ENCODE peak calls at places on chromosome 10, in nine cellular contexts. D, T, R, Y, L, U, S, W and V are unnamed samples. For H3K27me3, the result is how much of the 10 kb centered on the place peaks cover.

GRCh38 chr10:126500185-126500584 is 111.9 kb upstream of the ADAM12 start:
- DNase-seq in S (no peak), T (no peak), Y (no peak), R (no peak), L (no peak), D (no peak), W (no peak), U (no peak), V (no peak)

GRCh38 chr10:49539320-49539885 is 482 bp upstream of the ERCC6 start:
- DNase-seq in D (peak), Y (no peak), T (peak), S (peak), R (peak), U (peak), W (peak), L (peak), V (no peak)

GRCh38 chr10:21625623-21626229 is 91.7 kb downstream of the MLLT10 start:
- DNase-seq in Y (no peak), T (no peak), W (no peak), S (no peak), D (no peak), L (no peak), R (no peak), U (no peak), V (no peak)

GRCh38 chr10:3538850-3539531 is 246.0 kb downstream of the KLF6 start:
- DNase-seq in T (peak), U (peak), L (peak), R (no peak), Y (no peak), S (no peak), D (peak), W (peak), V (peak)

GRCh38 chr10:72274213-72274729 is 547 bp downstream of the DDIT4 start:
- DNase-seq in Y (no peak), T (no peak), R (no peak), L (peak), W (no peak), S (no peak), D (no peak), U (peak), V (peak)

GRCh38 chr10:72426982-72427381 is 72.3 kb upstream of the DNAJB12 start:
- DNase-seq in D (no peak), S (peak), T (no peak), L (no peak), U (no peak), W (no peak), Y (no peak), R (no peak), V (no peak)

GRCh38 chr10:4006051-4006450 is 221.0 kb upstream of the KLF6 start:
- DNase-seq in D (no peak), L (no peak), W (no peak), R (no peak), S (no peak), Y (no peak), T (no peak), U (no peak), V (no peak)

GRCh38 chr10:131166486-131166885 is 145.0 kb downstream of the TCERG1L start:
- DNase-seq in D (no peak), W (no peak), R (no peak), S (no peak), U (no peak), Y (no peak), T (no peak), L (no peak), V (no peak)

GRCh38 chr10:129161184-129161583 is 305.9 kb upstream of the MGMT start:
- DNase-seq in R (no peak), W (peak), D (no peak), T (no peak), L (peak), U (no peak), Y (no peak), S (no peak), V (no peak)

GRCh38 chr10:80612261-80612660 is 74.6 kb downstream of the SH2D4B start:
- DNase-seq in U (no peak), D (no peak), L (no peak), S (no peak), Y (no peak), T (no peak), W (no peak), R (no peak), V (peak)

GRCh38 chr10:32273326-32273725 is 73.6 kb downstream of the EPC1 start:
- DNase-seq in T (no peak), W (no peak), L (no peak), Y (no peak), D (no peak), S (no peak), R (no peak), U (no peak), V (no peak)

GRCh38 chr10:11720260-11720741 is 21.9 kb upstream of the ECHDC3 start:
- DNase-seq in Y (no peak), S (no peak), D (no peak), L (no peak), T (no peak), U (no peak), W (no peak), R (no peak), V (no peak)

GRCh38 chr10:51832652-51833383 is 133.4 kb upstream of the CSTF2T start:
- DNase-seq in L (peak), S (no peak), W (peak), U (no peak), R (no peak), D (no peak), Y (no peak), T (no peak), V (no peak)

GRCh38 chr10:69389827-69390490 is 26.8 kb downstream of the TACR2 start:
- DNase-seq in D (no peak), Y (no peak), U (no peak), R (no peak), L (peak), S (peak), W (no peak), T (peak), V (no peak)

GRCh38 chr10:5395168-5395567 is 9.5 kb downstream of the TUBAL3 start:
- DNase-seq in S (no peak), T (no peak), L (no peak), U (no peak), D (no peak), R (no peak), Y (no peak), W (no peak), V (no peak)

GRCh38 chr10:48302515-48303476 is 3.7 kb upstream of the MAPK8 start:
- DNase-seq in Y (no peak), U (no peak), D (no peak), S (no peak), T (no peak), L (no peak), W (no peak), R (no peak), V (no peak)

GRCh38 chr10:26242752-26243151 is 26.2 kb downstream of the GAD2 start:
- DNase-seq in S (no peak), L (no peak), W (no peak), T (no peak), Y (no peak), U (no peak), D (no peak), R (no peak), V (no peak)

GRCh38 chr10:78211476-78212110 is 177.9 kb downstream of the RPS24 start:
- DNase-seq in T (no peak), R (no peak), U (no peak), S (no peak), Y (no peak), W (peak), L (peak), D (no peak), V (no peak)

GRCh38 chr10:70494536-70494935 is 16.0 kb downstream of the PALD1 start:
- DNase-seq in T (no peak), U (no peak), D (no peak), S (no peak), W (no peak), R (no peak), L (no peak), Y (no peak), V (no peak)

GRCh38 chr10:79384773-79385391 is 37.6 kb downstream of the PPIF start:
- DNase-seq in U (no peak), Y (no peak), S (no peak), T (no peak), D (no peak), W (no peak), R (no peak), L (no peak), V (no peak)

GRCh38 chr10:63698815-63699205 is 177.6 kb downstream of the REEP3 start:
- DNase-seq in L (no peak), R (no peak), T (no peak), Y (no peak), D (no peak), S (no peak), W (no peak), U (no peak), V (no peak)

GRCh38 chr10:924524-924859 is 7.0 kb downstream of the LARP4B start:
- DNase-seq in L (no peak), D (no peak), W (no peak), S (no peak), Y (no peak), R (no peak), U (no peak), T (no peak), V (no peak)
- TF ChIP-seq POLR2A in L (no peak), D (no peak), W (no peak), S (no peak), Y (no peak), R (no peak), U (no peak), T (no peak), V (no peak)

GRCh38 chr10:114607358-114607998 is 50.6 kb downstream of the ABLIM1 start:
- DNase-seq in W (peak), R (no peak), Y (no peak), T (no peak), S (no peak), U (peak), D (no peak), L (peak), V (peak)

GRCh38 chr10:114611617-114612016 is 46.5 kb downstream of the ABLIM1 start:
- DNase-seq in D (no peak), U (no peak), Y (no peak), L (peak), S (no peak), T (no peak), R (no peak), W (no peak), V (no peak)

GRCh38 chr10:114613237-114613979 is 44.7 kb downstream of the ABLIM1 start:
- DNase-seq in U (no peak), W (peak), S (no peak), D (no peak), L (no peak), Y (no peak), T (peak), R (peak), V (no peak)

GRCh38 chr10:114605155-114605797 is 52.8 kb downstream of the ABLIM1 start:
- DNase-seq in Y (no peak), T (no peak), D (no peak), W (no peak), S (no peak), L (no peak), R (no peak), U (no peak), V (peak)

DNA sequence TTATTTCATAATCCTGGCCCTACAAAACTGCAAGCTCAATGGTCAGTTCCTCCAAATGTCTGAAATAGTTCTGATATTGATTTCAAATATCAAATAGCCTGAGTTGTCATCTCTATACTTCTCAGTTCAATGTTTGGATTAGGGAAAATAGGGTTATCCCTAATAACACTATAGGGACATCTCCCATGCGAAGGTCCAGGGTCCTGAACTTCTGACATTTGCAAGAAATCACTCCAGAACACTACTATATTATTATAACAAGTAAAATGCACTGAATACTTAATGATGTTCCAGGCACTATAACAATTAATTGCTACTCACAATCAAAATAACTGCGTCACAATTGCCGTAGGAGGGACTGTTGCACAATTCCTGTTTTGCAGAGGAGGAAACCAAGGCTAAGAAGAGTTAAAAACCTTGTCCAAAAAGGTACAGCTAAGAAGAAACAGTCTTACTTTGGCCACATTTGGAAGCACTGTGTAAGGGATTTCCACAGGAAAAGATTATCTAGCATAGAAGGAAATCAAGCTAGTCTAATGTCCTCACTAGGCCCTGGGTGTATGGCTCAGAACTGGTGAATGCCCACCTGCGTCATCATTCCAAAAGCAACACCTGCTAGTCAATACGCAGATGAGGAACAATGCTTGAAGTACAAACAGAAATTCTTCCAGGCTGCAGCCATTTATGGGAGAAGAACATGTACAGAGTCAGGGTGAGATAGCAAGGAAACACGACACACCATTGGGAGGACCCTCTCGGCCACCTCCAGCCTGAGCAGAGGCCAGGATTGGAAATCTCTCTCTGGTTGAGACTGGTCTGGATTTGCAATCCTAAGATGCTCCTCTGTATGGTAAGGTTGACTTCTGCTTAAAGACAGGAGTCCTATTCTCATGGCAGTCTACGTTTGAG is 48.3 kb downstream of the ABLIM1 start:
- DNase-seq in R (no peak), S (no peak), T (no peak), W (no peak), Y (no peak), U (no peak), D (no peak), L (no peak), V (no peak)
- H3K27ac ChIP-seq in R (no peak), S (peak), T (no peak), W (no peak), Y (peak), U (no peak), D (no peak), L (no peak), V (no peak)

DNA sequence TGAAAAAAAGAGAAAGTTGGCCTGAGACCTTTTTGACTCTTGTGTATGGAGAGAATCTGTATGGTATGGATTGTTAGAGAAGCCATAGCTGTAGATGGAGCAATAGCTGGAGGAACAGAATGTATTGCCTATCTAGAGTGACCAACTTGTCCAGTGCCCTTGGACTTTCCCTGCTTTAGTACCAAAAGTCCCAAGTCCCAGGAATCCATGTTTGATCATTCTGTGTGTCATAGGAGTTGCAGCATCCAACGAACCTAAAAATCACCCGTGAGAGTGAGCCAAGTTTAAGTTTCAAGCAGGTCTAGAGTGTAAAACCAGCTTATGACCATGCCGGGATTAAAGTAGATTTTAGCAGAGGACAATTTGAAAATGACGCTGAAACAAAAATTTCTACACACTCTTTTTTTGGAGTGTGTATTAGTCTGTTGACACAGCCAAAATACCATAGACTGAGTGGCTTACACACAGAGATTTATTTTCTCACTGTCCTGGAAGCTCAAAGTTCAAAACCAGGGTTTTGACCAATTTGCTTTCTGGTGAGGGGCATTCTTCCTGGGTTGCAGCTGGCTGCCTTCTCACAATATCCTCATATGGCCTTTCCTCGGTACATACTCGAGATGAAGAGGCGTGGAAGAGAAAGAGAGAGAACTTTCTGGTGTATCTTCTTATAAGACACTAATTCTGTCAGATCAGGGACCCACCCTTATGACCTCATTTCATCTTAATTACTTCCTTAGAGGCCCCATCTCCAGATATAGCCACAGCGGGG is 36.9 kb upstream of the ZNF518A start:
- DNase-seq in U (no peak), S (no peak), T (no peak), W (no peak), R (no peak), Y (no peak), D (no peak), L (no peak), V (no peak)
- H3K27me3 ChIP-seq in U (under half), S (under half), T (half or more), W (under half), R (half or more), Y (half or more), D (half or more), L (under half), V (under half)

DNA sequence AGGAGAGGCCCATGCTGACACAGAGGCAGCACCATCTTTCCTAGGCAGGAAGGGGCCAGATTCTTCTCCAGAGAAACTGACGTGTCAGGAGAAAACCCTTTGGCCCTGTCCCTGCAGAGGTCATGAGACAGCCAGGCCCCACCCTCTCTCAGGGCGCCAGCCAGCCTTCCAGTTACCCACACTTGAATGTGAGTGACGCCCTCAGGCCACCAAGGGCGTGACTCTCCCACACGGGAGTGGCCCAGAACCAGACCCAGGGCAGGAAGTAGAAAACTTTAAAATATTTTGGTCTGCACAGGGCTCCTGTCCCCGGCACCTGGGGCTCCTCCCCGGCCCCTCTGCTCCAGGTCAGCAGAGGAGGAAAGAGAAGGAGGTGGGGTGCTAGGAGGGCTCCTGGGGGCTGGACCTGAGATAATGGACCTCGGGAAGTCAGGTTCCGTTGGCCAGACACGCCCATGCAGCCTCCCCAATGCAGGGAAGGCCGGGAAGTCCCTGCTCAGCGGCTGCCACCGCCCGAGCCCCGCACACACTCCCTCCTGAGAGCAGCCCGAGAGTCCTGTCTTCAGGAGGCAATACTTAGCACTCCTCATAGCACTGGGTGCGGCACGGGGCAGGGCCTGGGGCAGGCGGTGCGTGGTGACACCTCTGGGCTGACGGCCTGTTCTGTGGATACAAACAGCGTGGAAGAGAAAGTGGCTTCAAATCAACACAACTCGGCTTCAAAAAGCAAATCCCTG is 67.0 kb upstream of the CFAP46 start:
- DNase-seq in R (peak), T (peak), Y (peak), U (peak), S (peak), D (peak), W (no peak), L (no peak), V (peak)
- TF ChIP-seq POLR2A in R (peak), T (no peak), Y (no peak), U (peak), S (no peak), D (no peak), W (no peak), L (no peak), V (peak)

GRCh38 chr10:43170491-43170890 is 32.2 kb downstream of the CSGALNACT2 start:
- DNase-seq in Y (no peak), U (no peak), R (no peak), L (peak), D (no peak), T (no peak), S (no peak), W (no peak), V (no peak)
- H3K27ac ChIP-seq in Y (no peak), U (no peak), R (no peak), L (no peak), D (no peak), T (no peak), S (no peak), W (no peak), V (no peak)

GRCh38 chr10:86388119-86388704 is 21.6 kb upstream of the GRID1 start:
- DNase-seq in D (no peak), U (no peak), W (no peak), R (no peak), L (no peak), T (no peak), Y (no peak), S (no peak), V (no peak)

GRCh38 chr10:86387221-86387794 is 20.7 kb upstream of the GRID1 start:
- DNase-seq in L (no peak), S (no peak), U (no peak), Y (no peak), D (no peak), W (no peak), R (no peak), T (no peak), V (no peak)

GRCh38 chr10:86390337-86391120 is 23.9 kb upstream of the GRID1 start:
- DNase-seq in Y (peak), S (no peak), R (no peak), W (no peak), L (no peak), U (no peak), T (no peak), D (no peak), V (no peak)

GRCh38 chr10:86389441-86390193 is 23.0 kb upstream of the GRID1 start:
- DNase-seq in T (peak), R (peak), Y (no peak), W (peak), S (no peak), L (peak), U (peak), D (no peak), V (peak)

DNA sequence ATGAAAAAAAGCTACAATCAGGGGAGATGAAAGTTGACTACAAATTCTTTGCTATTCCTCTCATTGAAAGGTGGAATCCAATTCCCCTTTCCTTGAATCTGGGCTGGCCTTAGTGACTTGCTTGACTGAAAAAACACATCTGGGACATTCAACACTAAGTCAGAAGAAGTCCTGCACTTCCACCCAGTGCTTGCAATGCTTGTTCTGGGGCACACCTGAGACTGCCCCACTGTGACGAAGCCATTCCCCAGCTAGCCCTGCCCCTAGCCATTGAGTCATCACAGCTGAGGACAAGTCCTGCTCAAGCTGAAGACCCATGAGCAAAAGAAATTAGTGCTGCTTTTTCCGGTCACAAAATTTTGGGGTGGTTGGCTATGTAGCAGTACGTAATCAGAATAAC is 19.2 kb upstream of the GRID1 start:
- DNase-seq in U (no peak), W (no peak), S (no peak), D (no peak), R (no peak), L (no peak), Y (no peak), T (no peak), V (no peak)
- H3K27me3 ChIP-seq in U (under half), W (under half), S (under half), D (under half), R (half or more), L (under half), Y (under half), T (under half), V (under half)